ENCODE peak calls at places on chromosomes 12 and 14, in ten cellular contexts. H, B, D, W, T, L, R, M, J and K are unnamed samples.
A peak's percentile ranks its signal among the peaks of the same experiment; 100 is the strongest.

GRCh38 chr12:14129601-14130178 is 148.3 kb upstream of the GRIN2B start:
- DNase-seq in H (no peak), B (no peak), D (no peak), W (no peak), T (no peak), L (no peak), R (no peak), M (no peak), J (no peak), K (no peak)

GRCh38 chr12:97681612-97682504 is 219.3 kb downstream of the RMST start:
- DNase-seq in H (no peak), B (no peak), D (no peak), W (no peak), T (no peak), L (no peak), R (no peak), M (no peak), J (no peak), K (no peak)

GRCh38 chr12:123643911-123644310 is 10.3 kb downstream of the GTF2H3 start:
- DNase-seq in H (no peak), B (no peak), D (no peak), W (no peak), T (no peak), L (no peak), R (no peak), M (no peak), J (no peak), K (no peak)

GRCh38 chr14:95515080-95515489 is 1.4 kb downstream of the SYNE3 start:
- DNase-seq in H (no peak), B (no peak), D (no peak), W (peak; percentile 42), T (no peak), L (no peak), R (no peak), M (no peak), J (no peak), K (no peak)

GRCh38 chr12:90712671-90713070 is 242.3 kb downstream of the CCER1 start:
- DNase-seq in H (no peak), B (no peak), D (no peak), W (no peak), T (no peak), L (no peak), R (no peak), M (no peak), J (no peak), K (no peak)

GRCh38 chr12:44031472-44032185 is 195.7 kb downstream of the TMEM117 start:
- DNase-seq in H (no peak), B (no peak), D (no peak), W (peak; percentile 14), T (no peak), L (no peak), R (no peak), M (peak; percentile 28), J (no peak), K (no peak)

GRCh38 chr14:81243499-81243898 is 22.7 kb upstream of the GTF2A1 start:
- DNase-seq in H (no peak), B (no peak), D (no peak), W (no peak), T (no peak), L (no peak), R (no peak), M (no peak), J (no peak), K (no peak)

GRCh38 chr12:2183556-2184541 is 131.1 kb downstream of the CACNA1C start:
- DNase-seq in H (peak; percentile 74), B (peak; percentile 75), D (no peak), W (peak; percentile 84), T (no peak), L (peak; percentile 11), R (peak; percentile 75), M (peak; percentile 75), J (no peak), K (no peak)

GRCh38 chr12:53224268-53224896 is 7.6 kb downstream of the RARG start:
- DNase-seq in H (no peak), B (no peak), D (no peak), W (no peak), T (no peak), L (peak; percentile 40), R (no peak), M (no peak), J (no peak), K (no peak)

GRCh38 chr12:31560516-31560915 is 30.4 kb downstream of the DENND5B start:
- DNase-seq in H (no peak), B (no peak), D (no peak), W (no peak), T (no peak), L (no peak), R (no peak), M (no peak), J (no peak), K (no peak)

GRCh38 chr14:33914676-33915516 is 36.0 kb downstream of the EGLN3 start:
- DNase-seq in H (peak; percentile 68), B (peak; percentile 8), D (no peak), W (peak; percentile 48), T (no peak), L (no peak), R (peak; percentile 63), M (peak; percentile 14), J (no peak), K (no peak)

GRCh38 chr12:49527361-49528130 is 11.3 kb upstream of the KCNH3 start:
- DNase-seq in H (no peak), B (no peak), D (no peak), W (no peak), T (no peak), L (no peak), R (no peak), M (no peak), J (no peak), K (no peak)

GRCh38 chr14:93778856-93779629 is 9.2 kb downstream of the PRIMA1 start:
- DNase-seq in H (no peak), B (no peak), D (no peak), W (no peak), T (no peak), L (no peak), R (no peak), M (no peak), J (no peak), K (no peak)

GRCh38 chr12:14836336-14837210 is 6.8 kb downstream of the ART4 start:
- DNase-seq in H (peak; percentile 52), B (peak; percentile 41), D (no peak), W (peak; percentile 91), T (peak; percentile 38), L (peak; percentile 68), R (peak; percentile 90), M (peak; percentile 90), J (no peak), K (no peak)

DNA sequence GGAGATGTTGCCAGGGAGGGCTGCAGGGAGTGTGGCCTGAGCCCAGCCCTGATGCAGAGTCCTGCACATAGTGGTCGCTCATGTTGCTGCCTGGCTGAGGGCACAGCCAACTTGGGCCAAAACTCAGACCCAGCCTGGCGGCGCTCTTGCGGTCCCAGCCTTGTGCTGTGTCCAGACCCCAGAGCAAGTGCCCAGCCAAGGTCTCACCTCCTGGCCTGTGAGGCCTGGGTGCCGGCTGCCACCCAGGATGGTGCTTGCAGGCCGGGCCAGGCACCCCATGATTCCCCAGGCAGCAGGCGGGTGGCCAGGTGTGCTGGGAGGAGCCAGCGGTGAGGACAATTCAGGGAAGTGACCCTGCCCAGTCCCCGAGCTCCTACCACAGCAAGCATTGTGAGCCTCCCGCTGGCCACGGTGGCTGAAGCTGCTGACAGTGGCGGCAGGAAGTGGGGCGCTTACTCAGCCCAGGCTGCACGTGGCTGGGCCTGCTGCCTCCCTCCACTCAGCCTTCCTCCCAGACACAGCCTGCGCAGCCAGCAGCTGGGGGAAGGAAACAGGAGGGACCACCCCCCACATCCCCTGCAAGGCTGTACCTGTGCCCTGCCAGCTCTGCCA is 17.7 kb upstream of the PGF start:
- DNase-seq in H (no peak), B (no peak), D (no peak), W (no peak), T (no peak), L (no peak), R (no peak), M (peak; percentile 44), J (no peak), K (no peak)
- H3K4me3 ChIP-seq in H (no peak overlapping the region), B (no peak overlapping the region), D (no peak overlapping the region), W (no peak overlapping the region), T (no peak overlapping the region), L (no peak overlapping the region), R (no peak overlapping the region), M (no peak overlapping the region), J (no peak overlapping the region), K (no peak overlapping the region)

GRCh38 chr12:109744026-109744425 is 30.4 kb downstream of the FAM222A start:
- DNase-seq in H (no peak), B (no peak), D (no peak), W (no peak), T (no peak), L (no peak), R (no peak), M (no peak), J (no peak), K (no peak)
- TF ChIP-seq CTCF in H (no peak), B (no peak), D (no peak), W (no peak), T (no peak), L (no peak), R (no peak), M (no peak), J (no peak), K (no peak)

DNA sequence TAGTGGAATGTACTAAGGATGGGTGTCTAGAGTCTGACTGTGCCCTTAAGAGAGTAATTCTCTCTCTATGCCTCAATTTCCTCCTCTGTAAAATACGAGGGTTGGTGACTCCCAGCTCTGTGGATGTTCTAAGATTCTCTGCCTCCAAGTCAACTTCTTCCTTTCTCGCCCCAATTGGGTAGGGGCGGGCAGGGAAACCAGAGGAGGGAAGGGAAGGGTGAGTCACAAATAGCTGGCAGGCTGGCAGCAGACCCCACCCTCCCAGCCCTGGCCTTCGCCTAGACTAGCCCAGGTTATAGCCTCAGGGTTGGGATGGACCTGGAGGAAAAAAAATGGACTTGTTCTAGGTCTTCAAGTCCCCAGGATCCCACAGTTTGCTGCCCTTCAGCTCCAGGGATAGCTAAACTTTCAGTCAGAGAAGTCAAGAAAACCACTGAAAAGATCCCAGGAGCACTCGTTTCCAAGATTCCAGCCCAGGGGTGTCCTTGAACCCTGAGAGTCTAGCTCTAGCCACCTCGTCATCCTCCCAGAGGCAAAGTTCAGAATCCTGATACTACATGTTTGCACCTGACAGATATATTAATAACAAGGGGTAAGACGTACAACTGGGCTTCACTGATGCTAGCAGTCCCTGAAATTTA is 2.3 kb downstream of the DGKA start:
- DNase-seq in H (no peak), B (no peak), D (no peak), W (peak; percentile 39), T (no peak), L (no peak), R (no peak), M (no peak), J (no peak), K (no peak)
- H3K4me3 ChIP-seq in H (peak overlapping the region; percentile 68), B (no peak overlapping the region), D (peak overlapping the region; percentile 89), W (peak overlapping the region; percentile 86), T (peak overlapping the region; percentile 89), L (no peak overlapping the region), R (peak overlapping the region; percentile 83), M (peak overlapping the region; percentile 11), J (no peak overlapping the region), K (no peak overlapping the region)

GRCh38 chr12:57299514-57300016 is 48.6 kb upstream of the STAC3 start:
- DNase-seq in H (peak; percentile 39), B (no peak), D (no peak), W (peak; percentile 21), T (no peak), L (no peak), R (no peak), M (peak; percentile 37), J (no peak), K (no peak)

GRCh38 chr12:57300961-57301584 is 50.1 kb upstream of the STAC3 start:
- DNase-seq in H (no peak), B (no peak), D (no peak), W (no peak), T (no peak), L (no peak), R (no peak), M (no peak), J (no peak), K (no peak)

GRCh38 chr12:57296291-57296690 is 45.3 kb upstream of the STAC3 start:
- DNase-seq in H (no peak), B (no peak), D (no peak), W (no peak), T (no peak), L (no peak), R (no peak), M (no peak), J (no peak), K (no peak)
- TF ChIP-seq CTCF in H (no peak), B (no peak), D (no peak), W (no peak), T (no peak), L (no peak), R (no peak), M (no peak), J (no peak), K (no peak)